ENCODE peak calls at places on chromosomes 7 and 10, in ten cellular contexts. One of them, this sample, is unnamed.

GRCh38 chr7:158008267-158008666 is 579.4 kb downstream of the PTPRN2 start:
- DNase-seq in T-cell: no peak
- DNase-seq in fibroblast of mammary gland: no peak
- DNase-seq in endothelial cell: no peak
- DNase-seq in heart right ventricle: no peak
- DNase-seq in NCI-H460: no peak
- DNase-seq in stimulated activated CD4-positive, alpha-beta T cell treated with anti-CD3 and anti-CD28 coated beads, Interleukin-15, amount 100 ng/mL, for 48 hours: no peak
- DNase-seq in left lobe of liver: no peak
- DNase-seq in BJ: no peak
- DNase-seq in globus pallidus: no peak
- DNase-seq in this sample: no peak

GRCh38 chr10:112224933-112225529 is 41.5 kb upstream of the GPAM start:
- DNase-seq in T-cell: no peak
- DNase-seq in fibroblast of mammary gland: no peak
- DNase-seq in endothelial cell: no peak
- DNase-seq in heart right ventricle: no peak
- DNase-seq in NCI-H460: no peak
- DNase-seq in stimulated activated CD4-positive, alpha-beta T cell treated with anti-CD3 and anti-CD28 coated beads, Interleukin-15, amount 100 ng/mL, for 48 hours: no peak
- DNase-seq in left lobe of liver: no peak
- DNase-seq in BJ: no peak
- DNase-seq in globus pallidus: no peak
- DNase-seq in this sample: no peak

GRCh38 chr7:1300206-1300605 is 67.5 kb downstream of the UNCX start:
- DNase-seq in T-cell: no peak
- DNase-seq in fibroblast of mammary gland: no peak
- DNase-seq in endothelial cell: no peak
- DNase-seq in heart right ventricle: no peak
- DNase-seq in NCI-H460: no peak
- DNase-seq in stimulated activated CD4-positive, alpha-beta T cell treated with anti-CD3 and anti-CD28 coated beads, Interleukin-15, amount 100 ng/mL, for 48 hours: no peak
- DNase-seq in left lobe of liver: no peak
- DNase-seq in BJ: no peak
- DNase-seq in globus pallidus: no peak
- DNase-seq in this sample: no peak

GRCh38 chr7:93298206-93298605 is 66.0 kb downstream of the VPS50 start:
- DNase-seq in T-cell: no peak
- DNase-seq in fibroblast of mammary gland: no peak
- DNase-seq in endothelial cell: no peak
- DNase-seq in heart right ventricle: no peak
- DNase-seq in NCI-H460: no peak
- DNase-seq in stimulated activated CD4-positive, alpha-beta T cell treated with anti-CD3 and anti-CD28 coated beads, Interleukin-15, amount 100 ng/mL, for 48 hours: no peak
- DNase-seq in left lobe of liver: no peak
- DNase-seq in BJ: no peak
- DNase-seq in globus pallidus: no peak
- DNase-seq in this sample: no peak

GRCh38 chr10:106652279-106652678 is 512.2 kb downstream of the SORCS1 start:
- DNase-seq in T-cell: no peak
- DNase-seq in fibroblast of mammary gland: no peak
- DNase-seq in endothelial cell: no peak
- DNase-seq in heart right ventricle: no peak
- DNase-seq in NCI-H460: no peak
- DNase-seq in stimulated activated CD4-positive, alpha-beta T cell treated with anti-CD3 and anti-CD28 coated beads, Interleukin-15, amount 100 ng/mL, for 48 hours: no peak
- DNase-seq in left lobe of liver: no peak
- DNase-seq in BJ: no peak
- DNase-seq in globus pallidus: no peak
- DNase-seq in this sample: no peak

GRCh38 chr7:102287465-102288146 is 938 bp downstream of the SH2B2 start:
- DNase-seq in T-cell: no peak
- DNase-seq in fibroblast of mammary gland: no peak
- DNase-seq in endothelial cell: no peak
- DNase-seq in heart right ventricle: peak
- DNase-seq in NCI-H460: no peak
- DNase-seq in stimulated activated CD4-positive, alpha-beta T cell treated with anti-CD3 and anti-CD28 coated beads, Interleukin-15, amount 100 ng/mL, for 48 hours: no peak
- DNase-seq in left lobe of liver: peak
- DNase-seq in BJ: no peak
- DNase-seq in globus pallidus: peak
- DNase-seq in this sample: no peak

GRCh38 chr7:49564379-49564714 is 209.1 kb upstream of the VWC2 start:
- DNase-seq in T-cell: no peak
- DNase-seq in fibroblast of mammary gland: no peak
- DNase-seq in endothelial cell: no peak
- DNase-seq in heart right ventricle: no peak
- DNase-seq in NCI-H460: no peak
- DNase-seq in stimulated activated CD4-positive, alpha-beta T cell treated with anti-CD3 and anti-CD28 coated beads, Interleukin-15, amount 100 ng/mL, for 48 hours: no peak
- DNase-seq in left lobe of liver: no peak
- DNase-seq in BJ: no peak
- DNase-seq in globus pallidus: no peak
- DNase-seq in this sample: no peak

GRCh38 chr10:92274071-92274470 is 16.8 kb downstream of the CPEB3 start:
- DNase-seq in T-cell: no peak
- DNase-seq in fibroblast of mammary gland: no peak
- DNase-seq in endothelial cell: no peak
- DNase-seq in heart right ventricle: no peak
- DNase-seq in NCI-H460: no peak
- DNase-seq in stimulated activated CD4-positive, alpha-beta T cell treated with anti-CD3 and anti-CD28 coated beads, Interleukin-15, amount 100 ng/mL, for 48 hours: no peak
- DNase-seq in left lobe of liver: no peak
- DNase-seq in BJ: no peak
- DNase-seq in globus pallidus: no peak
- DNase-seq in this sample: no peak

GRCh38 chr7:117435475-117436043 is 8.3 kb upstream of the ASZ1 start:
- DNase-seq in T-cell: no peak
- DNase-seq in fibroblast of mammary gland: no peak
- DNase-seq in endothelial cell: no peak
- DNase-seq in heart right ventricle: no peak
- DNase-seq in NCI-H460: no peak
- DNase-seq in stimulated activated CD4-positive, alpha-beta T cell treated with anti-CD3 and anti-CD28 coated beads, Interleukin-15, amount 100 ng/mL, for 48 hours: no peak
- DNase-seq in left lobe of liver: no peak
- DNase-seq in BJ: no peak
- DNase-seq in globus pallidus: no peak
- DNase-seq in this sample: no peak

GRCh38 chr10:74870191-74870590 is 43.8 kb downstream of the KAT6B start:
- DNase-seq in T-cell: no peak
- DNase-seq in fibroblast of mammary gland: no peak
- DNase-seq in endothelial cell: no peak
- DNase-seq in heart right ventricle: no peak
- DNase-seq in NCI-H460: no peak
- DNase-seq in stimulated activated CD4-positive, alpha-beta T cell treated with anti-CD3 and anti-CD28 coated beads, Interleukin-15, amount 100 ng/mL, for 48 hours: no peak
- DNase-seq in left lobe of liver: no peak
- DNase-seq in BJ: no peak
- DNase-seq in globus pallidus: no peak
- DNase-seq in this sample: no peak

GRCh38 chr7:98387544-98388226 is 13.2 kb downstream of the BAIAP2L1 start:
- DNase-seq in T-cell: no peak
- DNase-seq in fibroblast of mammary gland: no peak
- DNase-seq in endothelial cell: no peak
- DNase-seq in heart right ventricle: no peak
- DNase-seq in NCI-H460: no peak
- DNase-seq in stimulated activated CD4-positive, alpha-beta T cell treated with anti-CD3 and anti-CD28 coated beads, Interleukin-15, amount 100 ng/mL, for 48 hours: no peak
- DNase-seq in left lobe of liver: no peak
- DNase-seq in BJ: no peak
- DNase-seq in globus pallidus: no peak
- DNase-seq in this sample: no peak

GRCh38 chr10:119595715-119596515 is 849 bp downstream of the TIAL1 start:
- DNase-seq in T-cell: no peak
- DNase-seq in fibroblast of mammary gland: peak
- DNase-seq in endothelial cell: peak
- DNase-seq in heart right ventricle: peak
- DNase-seq in NCI-H460: no peak
- DNase-seq in stimulated activated CD4-positive, alpha-beta T cell treated with anti-CD3 and anti-CD28 coated beads, Interleukin-15, amount 100 ng/mL, for 48 hours: peak
- DNase-seq in left lobe of liver: peak
- DNase-seq in BJ: no peak
- DNase-seq in globus pallidus: peak
- DNase-seq in this sample: peak

This sample was measured in coronary artery.